ENCODE peak calls at places on chromosomes 12 and 14, in six cellular contexts. One of them, this sample, is unnamed.

GRCh38 chr12:55965941-55966407 is at the start of gene PMEL:
- DNase-seq in dorsolateral prefrontal cortex: no peak
- DNase-seq in upper lobe of right lung: no peak
- DNase-seq in A549: no peak
- DNase-seq in Peyer's patch: no peak
- DNase-seq in astrocyte of the cerebellum: no peak
- DNase-seq in this sample: no peak

GRCh38 chr14:32933623-32933942 is 5.1 kb upstream of the NPAS3 start:
- DNase-seq in dorsolateral prefrontal cortex: no peak
- DNase-seq in astrocyte of the cerebellum: peak
- DNase-seq in upper lobe of right lung: no peak
- DNase-seq in A549: no peak
- DNase-seq in Peyer's patch: no peak
- DNase-seq in this sample: no peak

GRCh38 chr14:27528328-27528727 is 930.5 kb upstream of the NOVA1 start:
- DNase-seq in dorsolateral prefrontal cortex: no peak
- DNase-seq in astrocyte of the cerebellum: peak
- DNase-seq in A549: peak
- DNase-seq in Peyer's patch: no peak
- DNase-seq in upper lobe of right lung: no peak
- DNase-seq in this sample: no peak

GRCh38 chr12:27927347-27927746 is 45.2 kb downstream of the PTHLH start:
- DNase-seq in astrocyte of the cerebellum: no peak
- DNase-seq in A549: no peak
- DNase-seq in dorsolateral prefrontal cortex: no peak
- DNase-seq in Peyer's patch: no peak
- DNase-seq in upper lobe of right lung: no peak
- DNase-seq in this sample: no peak

GRCh38 chr12:100174506-100174905 is 26.1 kb upstream of the ACTR6 start:
- DNase-seq in upper lobe of right lung: no peak
- DNase-seq in dorsolateral prefrontal cortex: no peak
- DNase-seq in A549: no peak
- DNase-seq in astrocyte of the cerebellum: no peak
- DNase-seq in Peyer's patch: no peak
- DNase-seq in this sample: no peak

GRCh38 chr14:100884456-100884855 is 19.1 kb downstream of the RTL1 start:
- DNase-seq in dorsolateral prefrontal cortex: no peak
- DNase-seq in upper lobe of right lung: peak
- DNase-seq in A549: no peak
- DNase-seq in astrocyte of the cerebellum: no peak
- DNase-seq in Peyer's patch: no peak
- DNase-seq in this sample: no peak

GRCh38 chr12:93976024-93976423 is 172.4 kb upstream of the PLXNC1 start:
- DNase-seq in upper lobe of right lung: no peak
- DNase-seq in astrocyte of the cerebellum: no peak
- DNase-seq in dorsolateral prefrontal cortex: no peak
- DNase-seq in A549: no peak
- DNase-seq in Peyer's patch: no peak
- DNase-seq in this sample: no peak

GRCh38 chr14:105043656-105044055 is 21.6 kb downstream of the GPR132 start:
- DNase-seq in A549: no peak
- DNase-seq in upper lobe of right lung: no peak
- DNase-seq in astrocyte of the cerebellum: no peak
- DNase-seq in Peyer's patch: no peak
- DNase-seq in dorsolateral prefrontal cortex: no peak
- DNase-seq in this sample: no peak

GRCh38 chr12:95351745-95352144 is 122.2 kb upstream of the METAP2 start:
- DNase-seq in upper lobe of right lung: no peak
- DNase-seq in dorsolateral prefrontal cortex: no peak
- DNase-seq in astrocyte of the cerebellum: no peak
- DNase-seq in Peyer's patch: no peak
- DNase-seq in A549: no peak
- DNase-seq in this sample: no peak

GRCh38 chr14:75864352-75864751 is 117.4 kb downstream of the TGFB3 start:
- DNase-seq in A549: no peak
- DNase-seq in dorsolateral prefrontal cortex: no peak
- DNase-seq in Peyer's patch: no peak
- DNase-seq in upper lobe of right lung: no peak
- DNase-seq in astrocyte of the cerebellum: no peak
- DNase-seq in this sample: no peak

GRCh38 chr14:54147285-54147684 is 190.7 kb upstream of the BMP4 start:
- DNase-seq in upper lobe of right lung: no peak
- DNase-seq in Peyer's patch: no peak
- DNase-seq in dorsolateral prefrontal cortex: no peak
- DNase-seq in astrocyte of the cerebellum: no peak
- DNase-seq in A549: peak
- DNase-seq in this sample: no peak

GRCh38 chr12:50453872-50454271 is 50.9 kb upstream of the DIP2B start:
- DNase-seq in Peyer's patch: no peak
- DNase-seq in dorsolateral prefrontal cortex: no peak
- DNase-seq in upper lobe of right lung: no peak
- DNase-seq in astrocyte of the cerebellum: peak
- DNase-seq in A549: no peak
- DNase-seq in this sample: no peak

GRCh38 chr12:131133994-131134393 is 180.3 kb downstream of the ADGRD1 start:
- DNase-seq in A549: no peak
- DNase-seq in Peyer's patch: no peak
- DNase-seq in upper lobe of right lung: no peak
- DNase-seq in dorsolateral prefrontal cortex: no peak
- DNase-seq in astrocyte of the cerebellum: no peak
- DNase-seq in this sample: no peak

GRCh38 chr14:54762296-54762695 is 140.3 kb downstream of the GCH1 start:
- DNase-seq in astrocyte of the cerebellum: no peak
- DNase-seq in dorsolateral prefrontal cortex: no peak
- DNase-seq in A549: no peak
- DNase-seq in upper lobe of right lung: no peak
- DNase-seq in Peyer's patch: no peak
- DNase-seq in this sample: no peak

GRCh38 chr14:21385170-21385904 is 1.5 kb upstream of the SUPT16H start:
- DNase-seq in astrocyte of the cerebellum: no peak
- DNase-seq in upper lobe of right lung: no peak
- DNase-seq in Peyer's patch: peak
- DNase-seq in A549: no peak
- DNase-seq in dorsolateral prefrontal cortex: no peak
- DNase-seq in this sample: no peak

GRCh38 chr12:110102255-110102654 is 21.9 kb upstream of the IFT81 start:
- DNase-seq in upper lobe of right lung: no peak
- DNase-seq in astrocyte of the cerebellum: peak
- DNase-seq in A549: peak
- DNase-seq in Peyer's patch: no peak
- DNase-seq in dorsolateral prefrontal cortex: no peak
- DNase-seq in this sample: peak

GRCh38 chr12:62865860-62866407 is 69.0 kb downstream of the PPM1H start:
- DNase-seq in upper lobe of right lung: no peak
- DNase-seq in Peyer's patch: no peak
- DNase-seq in dorsolateral prefrontal cortex: no peak
- DNase-seq in astrocyte of the cerebellum: peak
- DNase-seq in A549: peak
- DNase-seq in this sample: no peak

GRCh38 chr14:63852271-63852816 is 460 bp upstream of the SYNE2 start:
- DNase-seq in astrocyte of the cerebellum: no peak
- DNase-seq in A549: peak
- DNase-seq in upper lobe of right lung: no peak
- DNase-seq in Peyer's patch: no peak
- DNase-seq in dorsolateral prefrontal cortex: no peak
- DNase-seq in this sample: no peak

GRCh38 chr12:96199465-96199864 is 5.3 kb downstream of the ELK3 start:
- DNase-seq in astrocyte of the cerebellum: no peak
- DNase-seq in A549: no peak
- DNase-seq in upper lobe of right lung: no peak
- DNase-seq in dorsolateral prefrontal cortex: no peak
- DNase-seq in Peyer's patch: no peak
- DNase-seq in this sample: no peak

GRCh38 chr12:119808441-119808840 is 68.7 kb downstream of the CIT start:
- DNase-seq in Peyer's patch: no peak
- DNase-seq in A549: no peak
- DNase-seq in astrocyte of the cerebellum: no peak
- DNase-seq in upper lobe of right lung: no peak
- DNase-seq in dorsolateral prefrontal cortex: no peak
- DNase-seq in this sample: no peak

GRCh38 chr12:49626169-49626835 is 2.9 kb downstream of the PRPF40B start:
- DNase-seq in dorsolateral prefrontal cortex: no peak
- DNase-seq in A549: no peak
- DNase-seq in astrocyte of the cerebellum: no peak
- DNase-seq in Peyer's patch: no peak
- DNase-seq in upper lobe of right lung: no peak
- DNase-seq in this sample: no peak

GRCh38 chr12:27123642-27124041 is 41.3 kb upstream of the C12orf71 start:
- DNase-seq in astrocyte of the cerebellum: no peak
- DNase-seq in A549: peak
- DNase-seq in dorsolateral prefrontal cortex: no peak
- DNase-seq in upper lobe of right lung: no peak
- DNase-seq in Peyer's patch: no peak
- DNase-seq in this sample: no peak

GRCh38 chr12:62621239-62621638 is 154.6 kb downstream of the MON2 start:
- DNase-seq in A549: no peak
- DNase-seq in Peyer's patch: no peak
- DNase-seq in astrocyte of the cerebellum: no peak
- DNase-seq in upper lobe of right lung: no peak
- DNase-seq in dorsolateral prefrontal cortex: no peak
- DNase-seq in this sample: no peak

GRCh38 chr14:72495668-72496067 is 398.2 kb downstream of the DPF3 start:
- DNase-seq in dorsolateral prefrontal cortex: no peak
- DNase-seq in A549: no peak
- DNase-seq in Peyer's patch: no peak
- DNase-seq in astrocyte of the cerebellum: peak
- DNase-seq in upper lobe of right lung: no peak
- DNase-seq in this sample: no peak

GRCh38 chr12:10031771-10032175 is 1.3 kb downstream of the CLEC9A start:
- DNase-seq in Peyer's patch: no peak
- DNase-seq in dorsolateral prefrontal cortex: no peak
- DNase-seq in astrocyte of the cerebellum: peak
- DNase-seq in upper lobe of right lung: no peak
- DNase-seq in A549: peak
- DNase-seq in this sample: no peak

GRCh38 chr14:50530358-50530757 is 2.0 kb downstream of the MAP4K5 start:
- DNase-seq in dorsolateral prefrontal cortex: no peak
- DNase-seq in A549: no peak
- DNase-seq in Peyer's patch: no peak
- DNase-seq in upper lobe of right lung: no peak
- DNase-seq in astrocyte of the cerebellum: no peak
- DNase-seq in this sample: no peak

DNA sequence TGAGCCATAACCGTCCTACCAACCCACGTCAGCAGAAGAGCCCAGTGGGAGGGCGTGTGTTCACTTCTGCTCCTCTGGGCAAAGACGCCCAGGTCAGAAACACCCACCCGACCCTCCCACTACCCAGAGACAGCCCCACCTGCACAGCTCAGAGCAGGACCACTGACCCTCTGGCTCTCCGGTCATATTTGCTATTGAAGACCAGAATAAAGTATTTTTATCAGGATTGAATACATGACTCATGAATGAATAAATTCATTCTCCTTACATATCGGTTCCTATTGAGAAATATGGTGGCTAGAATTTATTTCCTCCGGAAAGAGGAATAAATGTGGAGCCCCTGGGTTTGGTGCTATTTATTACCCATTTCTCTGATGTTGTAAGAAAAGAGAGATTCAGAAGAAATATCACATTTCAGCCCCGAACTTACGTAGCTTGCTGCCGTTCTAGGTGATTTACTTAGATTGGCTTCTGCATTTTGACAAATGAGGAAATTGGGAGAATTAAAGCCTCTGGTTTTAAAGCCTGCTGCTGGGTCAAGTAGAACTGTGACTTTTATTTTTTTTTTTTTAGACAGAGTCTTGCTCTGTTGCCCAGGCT is 36.4 kb upstream of the P2RX7 start:
- DNase-seq in dorsolateral prefrontal cortex: no peak
- DNase-seq in A549: no peak
- DNase-seq in Peyer's patch: no peak
- DNase-seq in astrocyte of the cerebellum: no peak
- DNase-seq in upper lobe of right lung: no peak
- DNase-seq in this sample: no peak
- TF ChIP-seq CTCF in dorsolateral prefrontal cortex: peak
- TF ChIP-seq CTCF in A549: no peak
- TF ChIP-seq CTCF in Peyer's patch: no peak
- TF ChIP-seq CTCF in astrocyte of the cerebellum: no peak
- TF ChIP-seq CTCF in upper lobe of right lung: no peak
- TF ChIP-seq CTCF in this sample: no peak

DNA sequence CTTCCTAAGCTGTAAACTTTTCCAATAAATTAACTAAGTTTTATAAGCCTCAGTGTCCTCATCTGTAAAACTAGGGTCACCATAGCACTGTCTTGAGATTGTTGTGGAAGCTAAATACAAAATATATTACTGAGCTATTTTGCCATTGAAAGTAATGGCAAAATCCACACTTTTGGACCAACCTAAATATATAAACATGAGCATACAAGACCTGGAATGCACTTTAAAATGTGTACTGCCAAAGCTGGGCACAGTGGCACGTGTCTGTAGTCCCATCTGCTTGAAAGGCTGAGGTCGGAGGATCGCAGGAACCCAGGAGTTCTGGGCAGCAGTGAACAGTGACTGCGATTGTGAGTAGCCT is 29.8 kb upstream of the SINHCAF start:
- DNase-seq in astrocyte of the cerebellum: no peak
- DNase-seq in upper lobe of right lung: no peak
- DNase-seq in Peyer's patch: no peak
- DNase-seq in dorsolateral prefrontal cortex: no peak
- DNase-seq in A549: no peak
- DNase-seq in this sample: no peak
- H3K4me3 ChIP-seq in astrocyte of the cerebellum: no peak
- H3K4me3 ChIP-seq in upper lobe of right lung: no peak
- H3K4me3 ChIP-seq in Peyer's patch: no peak
- H3K4me3 ChIP-seq in dorsolateral prefrontal cortex: no peak
- H3K4me3 ChIP-seq in A549: no peak
- H3K4me3 ChIP-seq in this sample: no peak

GRCh38 chr12:67890726-67891125 is 98.5 kb upstream of the IFNG-AS1 start:
- DNase-seq in astrocyte of the cerebellum: no peak
- DNase-seq in A549: no peak
- DNase-seq in upper lobe of right lung: no peak
- DNase-seq in dorsolateral prefrontal cortex: no peak
- DNase-seq in Peyer's patch: no peak
- DNase-seq in this sample: no peak

GRCh38 chr12:67889935-67890334 is 99.3 kb upstream of the IFNG-AS1 start:
- DNase-seq in upper lobe of right lung: no peak
- DNase-seq in Peyer's patch: no peak
- DNase-seq in dorsolateral prefrontal cortex: no peak
- DNase-seq in A549: no peak
- DNase-seq in astrocyte of the cerebellum: no peak
- DNase-seq in this sample: no peak

GRCh38 chr12:67884596-67884995 is 104.7 kb upstream of the IFNG-AS1 start:
- DNase-seq in Peyer's patch: no peak
- DNase-seq in dorsolateral prefrontal cortex: no peak
- DNase-seq in astrocyte of the cerebellum: no peak
- DNase-seq in A549: no peak
- DNase-seq in upper lobe of right lung: no peak
- DNase-seq in this sample: no peak

GRCh38 chr12:67885370-67886169 is 103.7 kb upstream of the IFNG-AS1 start:
- DNase-seq in dorsolateral prefrontal cortex: no peak
- DNase-seq in upper lobe of right lung: no peak
- DNase-seq in Peyer's patch: no peak
- DNase-seq in astrocyte of the cerebellum: no peak
- DNase-seq in A549: no peak
- DNase-seq in this sample: no peak

GRCh38 chr12:67887065-67887464 is 102.2 kb upstream of the IFNG-AS1 start:
- DNase-seq in Peyer's patch: no peak
- DNase-seq in dorsolateral prefrontal cortex: no peak
- DNase-seq in upper lobe of right lung: no peak
- DNase-seq in A549: no peak
- DNase-seq in astrocyte of the cerebellum: no peak
- DNase-seq in this sample: no peak
- TF ChIP-seq CTCF in Peyer's patch: no peak
- TF ChIP-seq CTCF in dorsolateral prefrontal cortex: no peak
- TF ChIP-seq CTCF in upper lobe of right lung: no peak
- TF ChIP-seq CTCF in A549: no peak
- TF ChIP-seq CTCF in astrocyte of the cerebellum: no peak
- TF ChIP-seq CTCF in this sample: no peak

GRCh38 chr12:25051583-25052190 is 102.8 kb upstream of the BCAT1 start:
- DNase-seq in astrocyte of the cerebellum: no peak
- DNase-seq in upper lobe of right lung: no peak
- DNase-seq in Peyer's patch: peak
- DNase-seq in dorsolateral prefrontal cortex: no peak
- DNase-seq in A549: no peak
- DNase-seq in this sample: no peak
- H3K4me3 ChIP-seq in astrocyte of the cerebellum: no peak
- H3K4me3 ChIP-seq in upper lobe of right lung: peak
- H3K4me3 ChIP-seq in Peyer's patch: peak
- H3K4me3 ChIP-seq in dorsolateral prefrontal cortex: no peak
- H3K4me3 ChIP-seq in A549: no peak
- H3K4me3 ChIP-seq in this sample: peak

This sample was measured in gastrocnemius medialis.